ENCODE peak calls at places on chromosomes 7 and 10, in seven cellular contexts. E, K, D, X, O, T and B are unnamed samples.

GRCh38 chr7:154871928-154872750 is 130.8 kb downstream of the PAXIP1 start:
- DNase-seq in E (no peak), K (no peak), D (no peak), X (no peak), O (no peak), T (no peak), B (no peak)

GRCh38 chr10:14623931-14624330 is 150.8 kb downstream of the FAM107B start:
- DNase-seq in E (no peak), K (no peak), D (no peak), X (no peak), O (no peak), T (no peak), B (no peak)

GRCh38 chr10:4699950-4700730 is 125.9 kb upstream of the AKR1E2 start:
- DNase-seq in E (no peak), K (no peak), D (no peak), X (no peak), O (no peak), T (no peak), B (no peak)

GRCh38 chr10:26621889-26622681 is 75.4 kb upstream of the PDSS1 start:
- DNase-seq in E (no peak), K (peak), D (peak), X (peak), O (no peak), T (peak), B (no peak)

GRCh38 chr7:100540073-100540723 is 1.2 kb downstream of the AGFG2 start:
- DNase-seq in E (no peak), K (no peak), D (no peak), X (no peak), O (no peak), T (no peak), B (no peak)

GRCh38 chr10:84801156-84801555 is 472.8 kb downstream of the CCSER2 start:
- DNase-seq in E (no peak), K (no peak), D (no peak), X (no peak), O (no peak), T (no peak), B (no peak)

GRCh38 chr10:102540023-102540422 is 36.3 kb downstream of the SUFU start:
- DNase-seq in E (peak), K (no peak), D (no peak), X (no peak), O (no peak), T (no peak), B (no peak)

GRCh38 chr7:115693779-115694178 is 336.8 kb downstream of the TFEC start:
- DNase-seq in E (no peak), K (no peak), D (no peak), X (no peak), O (no peak), T (peak), B (no peak)

GRCh38 chr7:6705959-6706665 is 635 bp downstream of the ZNF12 start:
- DNase-seq in E (peak), K (no peak), D (peak), X (peak), O (peak), T (peak), B (no peak)

GRCh38 chr10:71501402-71501801 is 104.7 kb downstream of the CDH23 start:
- DNase-seq in E (no peak), K (no peak), D (no peak), X (no peak), O (no peak), T (no peak), B (peak)

GRCh38 chr10:95655571-95656290 is 780 bp downstream of the ALDH18A1 start:
- DNase-seq in E (peak), K (no peak), D (no peak), X (no peak), O (no peak), T (peak), B (no peak)

GRCh38 chr10:86951184-86951761 is 6.1 kb downstream of the MMRN2 start:
- DNase-seq in E (no peak), K (no peak), D (no peak), X (no peak), O (no peak), T (no peak), B (no peak)

GRCh38 chr10:43689007-43689491 is 40.4 kb upstream of the ZNF32 start:
- DNase-seq in E (no peak), K (no peak), D (no peak), X (no peak), O (no peak), T (no peak), B (no peak)

GRCh38 chr10:6176691-6177231 is 26.0 kb upstream of the PFKFB3 start:
- DNase-seq in E (peak), K (no peak), D (no peak), X (no peak), O (no peak), T (no peak), B (no peak)

GRCh38 chr7:22433710-22434460 is 66.1 kb downstream of the STEAP1B start:
- DNase-seq in E (peak), K (no peak), D (peak), X (peak), O (no peak), T (no peak), B (no peak)

GRCh38 chr7:131895541-131896173 is 339.2 kb upstream of the PODXL start:
- DNase-seq in E (peak), K (no peak), D (no peak), X (no peak), O (no peak), T (no peak), B (no peak)

GRCh38 chr7:94338921-94339371 is 55.7 kb upstream of the COL1A2 start:
- DNase-seq in E (peak), K (no peak), D (no peak), X (no peak), O (no peak), T (no peak), B (no peak)

GRCh38 chr10:71634531-71635164 is 84.9 kb downstream of the C10orf105 start:
- DNase-seq in E (no peak), K (no peak), D (no peak), X (no peak), O (no peak), T (no peak), B (no peak)

GRCh38 chr10:112744525-112744924 is 205.5 kb upstream of the TCF7L2 start:
- DNase-seq in E (no peak), K (no peak), D (no peak), X (no peak), O (no peak), T (no peak), B (no peak)

GRCh38 chr7:50714851-50715250 is 67.8 kb downstream of the GRB10 start:
- DNase-seq in E (peak), K (no peak), D (no peak), X (no peak), O (no peak), T (no peak), B (no peak)

GRCh38 chr10:121804460-121804859 is 123.4 kb downstream of the ATE1 start:
- DNase-seq in E (no peak), K (no peak), D (no peak), X (no peak), O (no peak), T (no peak), B (no peak)

GRCh38 chr7:77321300-77321699 is 94.8 kb downstream of the GSAP start:
- DNase-seq in E (no peak), K (no peak), D (no peak), X (no peak), O (no peak), T (no peak), B (no peak)

GRCh38 chr10:61752111-61753011 is 89.6 kb downstream of the CABCOCO1 start:
- DNase-seq in E (peak), K (peak), D (no peak), X (no peak), O (no peak), T (no peak), B (no peak)

GRCh38 chr7:130494480-130494879 is 2.6 kb downstream of the MEST start:
- DNase-seq in E (no peak), K (no peak), D (no peak), X (no peak), O (no peak), T (peak), B (no peak)

GRCh38 chr10:50421026-50421719 is 169.9 kb upstream of the ASAH2 start:
- DNase-seq in E (peak), K (peak), D (no peak), X (no peak), O (peak), T (peak), B (no peak)

GRCh38 chr7:103150192-103150591 is 1.3 kb upstream of the NAPEPLD start:
- DNase-seq in E (peak), K (no peak), D (no peak), X (no peak), O (no peak), T (peak), B (no peak)

GRCh38 chr7:126958367-126958766 is 294.4 kb downstream of the GRM8 start:
- DNase-seq in E (no peak), K (no peak), D (no peak), X (no peak), O (no peak), T (no peak), B (no peak)

GRCh38 chr7:106858618-106859532 is 6.2 kb upstream of the PIK3CG start:
- DNase-seq in E (peak), K (peak), D (peak), X (peak), O (peak), T (peak), B (no peak)

GRCh38 chr10:124461642-124462347 is at the start of gene LHPP:
- DNase-seq in E (peak), K (peak), D (peak), X (peak), O (peak), T (peak), B (peak)

GRCh38 chr10:85643171-85643838 is 723.3 kb downstream of the GRID1 start:
- DNase-seq in E (no peak), K (no peak), D (no peak), X (no peak), O (no peak), T (no peak), B (no peak)